ENCODE peak calls at places on chromosomes 6 and 20, in ten cellular contexts. V is esophagus squamous epithelium, H is OCI-LY7, F is adrenal gland, Z is lower lobe of right lung, R is transverse colon, A is fibroblast of lung, L is IMR-90, J is pancreas, E is tibial artery. S is an unnamed sample.

GRCh38 chr20:25418779-25419178 is 11.3 kb downstream of the GINS1 start:
- DNase-seq in V (no peak), H (no peak), F (no peak), Z (no peak), R (no peak), A (peak; percentile 21), L (peak; percentile 69), J (no peak), E (no peak), S (no peak)

GRCh38 chr6:10658910-10659696 is 35.3 kb downstream of the C6orf52 start:
- DNase-seq in V (no peak), H (no peak), F (no peak), Z (no peak), R (no peak), A (no peak), L (no peak), J (no peak), E (no peak), S (no peak)

GRCh38 chr6:4561773-4562172 is 214.4 kb upstream of the CDYL start:
- DNase-seq in V (no peak), H (no peak), F (no peak), Z (no peak), R (no peak), A (no peak), L (no peak), J (no peak), E (no peak), S (no peak)

GRCh38 chr6:39884696-39885095 is 49.6 kb downstream of the MOCS1 start:
- DNase-seq in V (no peak), H (no peak), F (no peak), Z (no peak), R (no peak), A (peak; percentile 93), L (peak; percentile 82), J (no peak), E (no peak), S (no peak)

GRCh38 chr6:77883849-77884248 is 231.0 kb downstream of the MEI4 start:
- DNase-seq in V (no peak), H (no peak), F (no peak), Z (no peak), R (no peak), A (peak; percentile 3), L (no peak), J (no peak), E (no peak), S (no peak)

GRCh38 chr20:63944078-63944941 is 11.9 kb downstream of the UCKL1 start:
- DNase-seq in V (no peak), H (no peak), F (no peak), Z (no peak), R (no peak), A (no peak), L (no peak), J (peak; percentile 56), E (peak; percentile 65), S (no peak)

GRCh38 chr6:53107091-53107490 is 41.5 kb downstream of the GCM1 start:
- DNase-seq in V (no peak), H (no peak), F (no peak), Z (no peak), R (no peak), A (peak; percentile 74), L (peak; percentile 50), J (no peak), E (no peak), S (no peak)

GRCh38 chr6:105981002-105981887 is 104.9 kb upstream of the PRDM1 start:
- DNase-seq in V (no peak), H (no peak), F (no peak), Z (no peak), R (peak; percentile 55), A (peak; percentile 33), L (no peak), J (no peak), E (no peak), S (peak; percentile 86)

GRCh38 chr20:2653511-2654383 is 1.3 kb downstream of the NOP56 start:
- DNase-seq in V (no peak), H (no peak), F (peak; percentile 51), Z (no peak), R (no peak), A (no peak), L (no peak), J (no peak), E (peak; percentile 23), S (no peak)

GRCh38 chr6:106546322-106547052 is 82.8 kb downstream of the RTN4IP1 start:
- DNase-seq in V (no peak), H (no peak), F (no peak), Z (no peak), R (no peak), A (peak; percentile 86), L (peak; percentile 84), J (no peak), E (no peak), S (no peak)

GRCh38 chr6:63347599-63347998 is 27.8 kb upstream of the LGSN start:
- DNase-seq in V (no peak), H (no peak), F (no peak), Z (no peak), R (no peak), A (peak; percentile 91), L (peak; percentile 93), J (no peak), E (no peak), S (no peak)

DNA sequence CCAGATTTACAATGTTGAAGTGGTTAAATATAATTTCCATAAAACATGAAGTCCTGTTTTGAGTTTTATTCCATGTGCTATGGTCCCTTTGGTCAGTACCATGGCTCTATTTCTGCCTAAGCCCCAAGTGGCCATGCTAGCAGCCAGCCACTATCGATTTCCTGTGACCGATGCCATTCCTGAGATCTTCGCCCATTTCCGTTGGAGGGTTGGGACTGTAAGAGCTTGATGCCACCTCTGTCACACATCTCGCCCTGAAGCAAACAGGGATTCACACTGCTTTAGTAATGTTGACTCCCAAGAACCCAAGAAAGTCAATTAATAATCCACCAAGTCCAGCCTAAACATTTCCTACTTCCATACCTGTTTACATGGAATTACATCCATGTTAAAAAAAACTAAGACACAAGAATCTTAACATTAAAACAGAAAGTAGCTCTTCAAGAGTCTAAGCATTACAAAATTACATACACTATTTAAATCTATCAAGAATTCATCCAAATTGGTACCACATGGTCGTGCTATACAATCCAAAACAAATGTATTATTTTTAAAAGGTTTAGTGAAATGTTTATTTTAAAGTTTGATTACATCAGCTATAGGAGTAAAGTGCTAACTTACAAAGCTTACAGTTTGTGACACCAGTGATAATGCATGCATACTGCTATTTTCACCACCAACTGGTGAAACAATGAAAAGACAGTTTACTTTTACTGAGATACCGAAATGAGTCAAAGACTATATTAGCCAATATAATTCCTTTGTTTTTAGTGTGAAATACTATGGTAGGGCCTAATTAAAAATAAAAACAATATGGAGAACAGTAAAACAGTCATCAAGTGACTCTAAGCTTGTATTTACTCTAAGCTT is 2.5 kb downstream of the RBM39 start:
- DNase-seq in V (no peak), H (peak; percentile 50), F (no peak), Z (no peak), R (no peak), A (peak; percentile 26), L (peak; percentile 50), J (no peak), E (no peak), S (no peak)
- H3K27ac ChIP-seq in V (peak overlapping the region; percentile 98), H (no peak overlapping the region), F (peak overlapping the region; percentile 100), Z (no peak overlapping the region), R (peak overlapping the region; percentile 100), A (no peak overlapping the region), L (peak overlapping the region; percentile 24), J (no peak overlapping the region), E (no peak overlapping the region), S (no peak overlapping the region)

DNA sequence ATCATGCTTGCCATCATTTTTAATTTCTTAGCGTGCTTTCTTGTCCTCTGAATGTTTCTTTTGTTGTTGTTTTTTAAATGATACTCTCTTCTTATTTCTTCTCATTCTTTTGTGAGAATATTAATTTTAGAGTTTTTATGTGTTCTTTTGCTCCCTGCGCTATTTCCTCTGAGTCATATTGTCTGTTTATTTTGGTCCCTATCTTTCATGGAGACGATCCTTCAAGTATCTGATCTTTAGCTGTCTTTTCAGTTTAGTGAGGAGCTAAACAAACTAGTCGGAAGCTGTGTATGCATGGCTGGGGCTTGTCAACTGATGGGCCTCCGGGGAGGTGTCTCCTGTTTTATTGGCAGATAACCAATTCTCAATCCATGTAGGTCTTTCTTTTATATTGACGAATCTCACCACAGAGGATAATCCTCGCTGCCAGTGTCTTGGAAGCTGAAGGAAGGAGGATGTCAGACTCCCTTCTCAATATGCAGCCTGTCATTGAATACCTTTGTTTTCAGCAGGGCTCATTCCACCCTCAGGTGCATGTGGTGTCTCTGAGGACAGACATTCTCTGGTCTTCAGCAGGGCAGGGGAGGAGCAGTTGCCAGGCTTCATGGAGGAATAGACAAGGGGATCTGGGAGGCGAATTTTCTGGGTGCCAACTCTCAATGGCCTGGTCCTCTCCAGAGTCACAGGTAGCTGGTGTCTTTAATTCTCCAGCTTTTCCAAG is 64.8 kb downstream of the RNF182 start:
- DNase-seq in V (no peak), H (no peak), F (no peak), Z (no peak), R (no peak), A (no peak), L (peak; percentile 39), J (no peak), E (no peak), S (no peak)
- H3K36me3 ChIP-seq in V (no peaks in the 10 kb centered on the region), H (no peaks in the 10 kb centered on the region), F (no peaks in the 10 kb centered on the region), Z (no peaks in the 10 kb centered on the region), R (no peaks in the 10 kb centered on the region), A (no peaks in the 10 kb centered on the region), L (no peaks in the 10 kb centered on the region), J (no peaks in the 10 kb centered on the region), E (no peaks in the 10 kb centered on the region), S (no peaks in the 10 kb centered on the region)

DNA sequence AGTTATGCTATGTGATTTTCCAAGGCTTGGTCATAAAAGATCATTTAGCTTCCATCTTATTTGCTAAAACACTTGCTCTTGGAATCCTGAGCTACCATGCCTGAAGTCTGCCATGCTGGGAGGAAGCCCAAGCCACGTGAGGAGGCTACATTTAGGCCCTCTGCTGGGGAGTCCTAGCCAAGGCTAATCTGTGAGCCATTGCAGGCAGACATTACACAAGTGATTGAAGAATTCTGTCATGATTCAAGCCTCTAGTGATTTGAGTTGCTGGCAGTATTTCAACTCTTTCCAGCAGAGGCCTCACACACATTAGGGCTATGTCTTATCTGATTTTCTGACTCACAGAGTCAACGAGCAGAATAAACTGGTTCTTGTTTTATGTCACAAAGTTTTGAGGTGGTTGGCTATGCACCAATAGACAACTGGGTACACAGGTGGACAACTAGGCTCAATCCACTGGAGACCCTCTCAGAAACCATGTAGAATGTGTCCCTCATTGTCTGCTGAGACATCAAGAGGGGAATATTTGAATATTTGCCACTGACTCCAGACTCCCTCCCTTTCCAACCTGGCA is 227.2 kb upstream of the SULF2 start:
- DNase-seq in V (no peak), H (peak; percentile 24), F (no peak), Z (no peak), R (no peak), A (peak; percentile 96), L (peak; percentile 45), J (no peak), E (no peak), S (no peak)
- TF ChIP-seq CTCF in V (peak; percentile 23), H (peak; percentile 58), F (no peak), Z (no peak), R (no peak), A (no peak), L (no peak), J (no peak), E (no peak), S (no peak)

DNA sequence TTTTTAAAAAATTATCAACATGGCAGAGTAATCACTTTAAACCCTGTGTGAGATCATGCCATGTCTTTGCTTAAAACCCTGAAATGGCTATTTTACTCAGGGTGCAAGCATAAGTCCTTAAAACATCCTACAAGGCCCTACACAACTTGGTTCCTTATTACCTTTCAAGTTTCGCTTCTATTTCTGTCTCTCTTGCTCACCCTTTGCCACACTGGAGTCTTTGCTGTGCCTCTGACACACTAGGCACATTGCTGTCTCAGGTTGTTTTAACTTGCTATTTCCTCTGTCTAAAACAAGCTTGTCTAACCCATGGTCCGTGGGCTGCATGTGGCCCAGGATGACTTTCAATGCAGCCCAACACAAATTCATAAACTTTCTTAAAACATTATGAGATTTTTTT is 55.6 kb downstream of the KIAA0408 start:
- DNase-seq in V (no peak), H (no peak), F (no peak), Z (no peak), R (no peak), A (no peak), L (no peak), J (no peak), E (no peak), S (no peak)
- H3K27ac ChIP-seq in V (peak overlapping the region; percentile 18), H (no peak overlapping the region), F (no peak overlapping the region), Z (no peak overlapping the region), R (no peak overlapping the region), A (no peak overlapping the region), L (no peak overlapping the region), J (no peak overlapping the region), E (no peak overlapping the region), S (no peak overlapping the region)